ENCODE peak calls at places on chromosomes 13 and 19, in six cellular contexts. B, K, I, H, E and W are unnamed samples.

GRCh38 chr13:93927431-93927830 is 552.1 kb downstream of the DCT start:
- DNase-seq in E (no peak), I (no peak), K (no peak), B (no peak), H (no peak), W (no peak)

GRCh38 chr13:21735621-21736401 is 64.9 kb downstream of the FGF9 start:
- DNase-seq in K (no peak), E (no peak), I (no peak), H (no peak), B (no peak), W (no peak)

GRCh38 chr13:27446986-27447583 is 3.3 kb downstream of the MTIF3 start:
- DNase-seq in H (no peak), E (peak; percentile 84), B (no peak), K (peak; percentile 74), I (no peak), W (peak; percentile 61)

GRCh38 chr13:20019033-20019432 is 60.5 kb downstream of the ZMYM2 start:
- DNase-seq in B (no peak), H (no peak), K (peak; percentile 19), E (no peak), I (no peak), W (no peak)

GRCh38 chr13:100266026-100266425 is 177.1 kb downstream of the PCCA start:
- DNase-seq in H (no peak), B (no peak), E (no peak), K (no peak), I (no peak), W (no peak)

GRCh38 chr19:55189424-55189823 is 9.3 kb upstream of the SYT5 start:
- DNase-seq in B (peak; percentile 89), I (peak; percentile 71), H (no peak), E (peak; percentile 81), K (no peak), W (no peak)

GRCh38 chr13:29507356-29507755 is 88.1 kb downstream of the SLC7A1 start:
- DNase-seq in H (no peak), I (no peak), B (no peak), K (no peak), E (no peak), W (no peak)

GRCh38 chr19:46903458-46903857 is 42.7 kb downstream of the ARHGAP35 start:
- DNase-seq in I (no peak), E (no peak), K (no peak), B (no peak), H (no peak), W (no peak)

GRCh38 chr13:40158218-40158617 is 502.8 kb downstream of the COG6 start:
- DNase-seq in B (no peak), K (no peak), I (peak; percentile 41), H (no peak), E (no peak), W (no peak)

GRCh38 chr19:4473011-4473410 is 914 bp downstream of the HDGFL2 start:
- DNase-seq in K (no peak), E (no peak), B (no peak), I (no peak), H (no peak), W (no peak)

GRCh38 chr19:12891553-12892021 is 627 bp downstream of the GCDH start:
- DNase-seq in K (no peak), B (no peak), E (no peak), H (no peak), I (no peak), W (no peak)

GRCh38 chr19:37654118-37654517 is 1.1 kb downstream of the ZFP30 start:
- DNase-seq in I (no peak), B (no peak), E (no peak), K (no peak), H (no peak), W (no peak)